ENCODE peak calls at places on chromosomes 16 and 17, in six cellular contexts. One of them, this sample, is unnamed. For H3K9me3, the result is how much of the 10 kb centered on the place peaks cover.

GRCh38 chr17:18009609-18010420 is 29.2 kb downstream of the ATPAF2 start:
- DNase-seq in HepG2: no peak
- DNase-seq in suprapubic skin: no peak
- DNase-seq in uterus: no peak
- DNase-seq in ovary: no peak
- DNase-seq in transverse colon: no peak
- DNase-seq in this sample: no peak

GRCh38 chr16:30063893-30064745 is 1.4 kb upstream of the ALDOA start:
- DNase-seq in HepG2: peak
- DNase-seq in suprapubic skin: no peak
- DNase-seq in uterus: peak
- DNase-seq in ovary: peak
- DNase-seq in transverse colon: peak
- DNase-seq in this sample: peak

GRCh38 chr17:66522591-66523272 is 220.3 kb downstream of the PRKCA start:
- DNase-seq in HepG2: no peak
- DNase-seq in suprapubic skin: no peak
- DNase-seq in uterus: peak
- DNase-seq in ovary: no peak
- DNase-seq in transverse colon: no peak
- DNase-seq in this sample: no peak

GRCh38 chr17:7888184-7888920 is at the start of gene CHD3:
- DNase-seq in HepG2: no peak
- DNase-seq in suprapubic skin: peak
- DNase-seq in uterus: no peak
- DNase-seq in ovary: no peak
- DNase-seq in transverse colon: peak
- DNase-seq in this sample: peak

GRCh38 chr16:85546585-85547447 is 66.3 kb upstream of the GSE1 start:
- DNase-seq in HepG2: no peak
- DNase-seq in suprapubic skin: no peak
- DNase-seq in uterus: no peak
- DNase-seq in ovary: no peak
- DNase-seq in transverse colon: no peak
- DNase-seq in this sample: no peak

GRCh38 chr16:19114359-19115147 is 789 bp downstream of the ITPRIPL2 start:
- DNase-seq in HepG2: no peak
- DNase-seq in suprapubic skin: peak
- DNase-seq in uterus: peak
- DNase-seq in ovary: peak
- DNase-seq in transverse colon: peak
- DNase-seq in this sample: peak

GRCh38 chr17:14201595-14201994 is 35.1 kb downstream of the CDRT15 start:
- DNase-seq in HepG2: no peak
- DNase-seq in suprapubic skin: no peak
- DNase-seq in uterus: no peak
- DNase-seq in ovary: no peak
- DNase-seq in transverse colon: peak
- DNase-seq in this sample: peak

GRCh38 chr16:85395207-85395912 is 217.8 kb upstream of the GSE1 start:
- DNase-seq in HepG2: peak
- DNase-seq in suprapubic skin: peak
- DNase-seq in uterus: peak
- DNase-seq in ovary: peak
- DNase-seq in transverse colon: peak
- DNase-seq in this sample: peak

GRCh38 chr17:6853764-6854442 is 22.4 kb upstream of the TEKT1 start:
- DNase-seq in HepG2: peak
- DNase-seq in suprapubic skin: no peak
- DNase-seq in uterus: no peak
- DNase-seq in ovary: no peak
- DNase-seq in transverse colon: no peak
- DNase-seq in this sample: peak

GRCh38 chr17:72501404-72502110 is 380.7 kb downstream of the SOX9 start:
- DNase-seq in HepG2: peak
- DNase-seq in suprapubic skin: no peak
- DNase-seq in uterus: no peak
- DNase-seq in ovary: no peak
- DNase-seq in transverse colon: no peak
- DNase-seq in this sample: no peak

GRCh38 chr17:78875738-78876597 is 27.0 kb downstream of the CEP295NL start:
- DNase-seq in HepG2: no peak
- DNase-seq in suprapubic skin: no peak
- DNase-seq in uterus: no peak
- DNase-seq in ovary: no peak
- DNase-seq in transverse colon: no peak
- DNase-seq in this sample: no peak

GRCh38 chr17:79814966-79815835 is 18.3 kb upstream of the CBX8 start:
- DNase-seq in HepG2: no peak
- DNase-seq in suprapubic skin: peak
- DNase-seq in uterus: no peak
- DNase-seq in ovary: no peak
- DNase-seq in transverse colon: peak
- DNase-seq in this sample: no peak

GRCh38 chr17:21389352-21389751 is 13.2 kb downstream of the KCNJ12 start:
- DNase-seq in HepG2: no peak
- DNase-seq in suprapubic skin: no peak
- DNase-seq in uterus: no peak
- DNase-seq in ovary: no peak
- DNase-seq in transverse colon: no peak
- DNase-seq in this sample: no peak

GRCh38 chr17:63275318-63275967 is 170.7 kb downstream of the CYB561 start:
- DNase-seq in HepG2: peak
- DNase-seq in suprapubic skin: no peak
- DNase-seq in uterus: no peak
- DNase-seq in ovary: no peak
- DNase-seq in transverse colon: no peak
- DNase-seq in this sample: peak

GRCh38 chr17:50440172-50440837 is 14.3 kb downstream of the ACSF2 start:
- DNase-seq in HepG2: peak
- DNase-seq in suprapubic skin: no peak
- DNase-seq in uterus: no peak
- DNase-seq in ovary: no peak
- DNase-seq in transverse colon: peak
- DNase-seq in this sample: peak

GRCh38 chr17:32265192-32265895 is at the start of gene RHBDL3:
- DNase-seq in HepG2: no peak
- DNase-seq in suprapubic skin: no peak
- DNase-seq in uterus: peak
- DNase-seq in ovary: peak
- DNase-seq in transverse colon: peak
- DNase-seq in this sample: no peak

GRCh38 chr17:7886227-7887037 is 2.2 kb upstream of the CHD3 start:
- DNase-seq in HepG2: no peak
- DNase-seq in suprapubic skin: no peak
- DNase-seq in uterus: peak
- DNase-seq in ovary: peak
- DNase-seq in transverse colon: peak
- DNase-seq in this sample: peak

GRCh38 chr17:17693253-17693954 is 12.1 kb downstream of the RAI1 start:
- DNase-seq in HepG2: peak
- DNase-seq in suprapubic skin: no peak
- DNase-seq in uterus: peak
- DNase-seq in ovary: peak
- DNase-seq in transverse colon: peak
- DNase-seq in this sample: peak

GRCh38 chr17:51904379-51904778 is 254.1 kb downstream of the CA10 start:
- DNase-seq in HepG2: no peak
- DNase-seq in suprapubic skin: no peak
- DNase-seq in uterus: no peak
- DNase-seq in ovary: no peak
- DNase-seq in transverse colon: no peak
- DNase-seq in this sample: no peak

GRCh38 chr17:42111901-42112551 is 488 bp downstream of the DHX58 start:
- DNase-seq in HepG2: no peak
- DNase-seq in suprapubic skin: no peak
- DNase-seq in uterus: no peak
- DNase-seq in ovary: no peak
- DNase-seq in transverse colon: peak
- DNase-seq in this sample: peak

GRCh38 chr17:38671939-38672720 is 2.6 kb downstream of the EPOP start:
- DNase-seq in HepG2: no peak
- DNase-seq in suprapubic skin: no peak
- DNase-seq in uterus: no peak
- DNase-seq in ovary: no peak
- DNase-seq in transverse colon: no peak
- DNase-seq in this sample: peak

GRCh38 chr16:15041260-15042011 is 14.4 kb downstream of the NTAN1 start:
- DNase-seq in HepG2: no peak
- DNase-seq in suprapubic skin: peak
- DNase-seq in uterus: peak
- DNase-seq in ovary: peak
- DNase-seq in transverse colon: peak
- DNase-seq in this sample: peak

GRCh38 chr16:12675852-12676251 is 127.8 kb downstream of the CPPED1 start:
- DNase-seq in HepG2: no peak
- DNase-seq in suprapubic skin: no peak
- DNase-seq in uterus: no peak
- DNase-seq in ovary: no peak
- DNase-seq in transverse colon: no peak
- DNase-seq in this sample: no peak

GRCh38 chr17:1455291-1455747 is 713 bp downstream of the CRK start:
- DNase-seq in HepG2: peak
- DNase-seq in suprapubic skin: peak
- DNase-seq in uterus: peak
- DNase-seq in ovary: peak
- DNase-seq in transverse colon: peak
- DNase-seq in this sample: peak

GRCh38 chr17:1452836-1453235 is 3.2 kb downstream of the CRK start:
- DNase-seq in HepG2: no peak
- DNase-seq in suprapubic skin: no peak
- DNase-seq in uterus: no peak
- DNase-seq in ovary: no peak
- DNase-seq in transverse colon: no peak
- DNase-seq in this sample: no peak

GRCh38 chr17:1455748-1456599 is at the start of gene CRK:
- DNase-seq in HepG2: peak
- DNase-seq in suprapubic skin: peak
- DNase-seq in uterus: peak
- DNase-seq in ovary: peak
- DNase-seq in transverse colon: peak
- DNase-seq in this sample: peak

GRCh38 chr17:1449412-1449967 is 6.5 kb downstream of the CRK start:
- DNase-seq in HepG2: peak
- DNase-seq in suprapubic skin: no peak
- DNase-seq in uterus: no peak
- DNase-seq in ovary: no peak
- DNase-seq in transverse colon: no peak
- DNase-seq in this sample: no peak

GRCh38 chr17:1454541-1454940 is 1.5 kb downstream of the CRK start:
- DNase-seq in HepG2: no peak
- DNase-seq in suprapubic skin: no peak
- DNase-seq in uterus: no peak
- DNase-seq in ovary: no peak
- DNase-seq in transverse colon: no peak
- DNase-seq in this sample: no peak
- H3K27ac ChIP-seq in HepG2: no peak
- H3K27ac ChIP-seq in suprapubic skin: peak
- H3K27ac ChIP-seq in uterus: peak
- H3K27ac ChIP-seq in ovary: no peak
- H3K27ac ChIP-seq in transverse colon: peak
- H3K27ac ChIP-seq in this sample: peak

DNA sequence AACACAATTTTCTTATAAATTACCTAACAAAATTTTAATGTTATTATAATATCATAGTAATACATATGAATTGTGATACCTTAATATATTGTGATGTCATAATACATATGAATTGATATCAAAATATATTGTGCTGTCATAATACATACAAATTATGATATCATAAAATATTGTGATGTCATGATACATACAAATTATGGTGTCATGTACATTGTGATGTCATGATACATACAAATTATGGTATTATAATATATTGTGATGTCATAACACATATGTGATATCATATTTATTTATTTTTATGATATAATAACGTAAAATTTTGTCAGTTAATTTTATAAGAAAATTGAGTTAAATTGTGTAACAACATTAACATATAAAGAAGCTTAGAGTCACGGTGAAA is 1927.2 kb downstream of the TP53TG3F start:
- DNase-seq in HepG2: no peak
- DNase-seq in suprapubic skin: no peak
- DNase-seq in uterus: no peak
- DNase-seq in ovary: no peak
- DNase-seq in transverse colon: no peak
- DNase-seq in this sample: no peak
- H3K9me3 ChIP-seq in HepG2: under half
- H3K9me3 ChIP-seq in suprapubic skin: under half
- H3K9me3 ChIP-seq in uterus: under half
- H3K9me3 ChIP-seq in ovary: under half
- H3K9me3 ChIP-seq in transverse colon: under half
- H3K9me3 ChIP-seq in this sample: under half

DNA sequence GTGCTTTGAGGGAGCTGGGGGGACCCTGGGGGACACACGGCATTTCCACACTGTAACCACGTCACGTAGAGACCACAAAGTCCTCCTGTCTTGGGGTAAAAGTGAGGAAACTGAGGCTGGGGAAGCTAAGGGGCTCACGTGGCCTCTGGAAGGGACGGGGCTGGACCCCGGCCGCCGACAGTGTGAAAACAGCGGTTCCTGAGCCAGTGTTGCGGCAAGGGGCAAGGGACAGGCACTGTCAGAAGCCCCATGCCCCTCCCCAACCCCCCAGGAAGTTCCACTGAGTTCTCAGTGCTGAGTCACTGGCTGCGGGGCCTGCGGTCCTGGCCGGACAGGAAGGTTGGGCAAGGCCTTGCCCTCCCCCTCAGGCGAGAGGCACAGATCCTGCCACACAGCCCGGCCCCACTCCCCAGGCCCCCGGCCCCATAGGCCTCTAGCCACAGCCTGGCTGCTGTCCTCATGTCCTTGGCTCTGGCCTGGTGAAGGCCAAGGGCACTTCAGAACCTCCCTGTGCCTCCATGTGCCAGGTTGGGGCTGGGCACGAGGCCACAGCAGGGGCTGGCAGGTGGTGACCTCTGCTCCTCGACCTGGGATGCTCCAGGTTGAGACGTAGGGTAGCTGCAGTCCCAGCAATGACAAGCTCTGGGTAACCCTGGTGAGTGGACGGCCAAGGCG is 5.0 kb upstream of the CCDC57 start:
- DNase-seq in HepG2: peak
- DNase-seq in suprapubic skin: peak
- DNase-seq in uterus: no peak
- DNase-seq in ovary: no peak
- DNase-seq in transverse colon: peak
- DNase-seq in this sample: no peak
- H3K27ac ChIP-seq in HepG2: peak
- H3K27ac ChIP-seq in suprapubic skin: peak
- H3K27ac ChIP-seq in uterus: peak
- H3K27ac ChIP-seq in ovary: no peak
- H3K27ac ChIP-seq in transverse colon: peak
- H3K27ac ChIP-seq in this sample: no peak

DNA sequence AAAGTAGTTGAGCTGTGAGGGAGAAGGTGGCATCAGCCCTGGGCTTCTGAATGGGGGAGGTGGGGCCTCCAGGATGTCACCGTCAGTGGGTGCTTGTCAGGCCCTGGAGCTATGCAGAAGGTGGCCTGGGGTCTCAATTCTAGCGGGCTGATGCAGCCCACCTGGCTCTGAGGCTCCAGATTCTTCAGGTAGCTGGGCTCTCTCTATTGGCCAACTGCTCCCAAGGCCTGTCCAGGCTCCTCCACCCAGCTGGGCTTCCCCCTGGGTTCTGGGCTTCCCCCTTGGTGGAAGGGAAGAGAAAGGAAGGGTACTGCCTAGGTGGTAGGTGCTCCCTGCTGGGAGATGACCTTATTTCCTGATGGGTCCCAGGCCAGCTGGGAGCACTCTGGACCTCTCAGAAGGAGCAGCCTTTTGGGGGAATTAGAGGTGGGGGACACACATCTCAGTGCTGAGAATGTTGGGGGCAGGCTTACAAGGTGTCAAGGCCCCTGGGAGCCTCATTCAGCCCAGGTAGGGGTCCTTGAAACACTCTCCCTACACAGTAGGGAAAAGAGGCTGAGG is 1728.3 kb downstream of the TP53TG3F start:
- DNase-seq in HepG2: no peak
- DNase-seq in suprapubic skin: no peak
- DNase-seq in uterus: no peak
- DNase-seq in ovary: no peak
- DNase-seq in transverse colon: no peak
- DNase-seq in this sample: no peak
- H3K9me3 ChIP-seq in HepG2: half or more
- H3K9me3 ChIP-seq in suprapubic skin: under half
- H3K9me3 ChIP-seq in uterus: under half
- H3K9me3 ChIP-seq in ovary: under half
- H3K9me3 ChIP-seq in transverse colon: under half
- H3K9me3 ChIP-seq in this sample: under half

This sample was measured in small intestine.